ENCODE peak calls at places on chromosomes 1 and 21, in nine cellular contexts. J, H, N, I, B, X, Z, O and S are unnamed samples.

GRCh38 chr21:33443174-33443573 is 36.6 kb downstream of the TMEM50B start:
- DNase-seq in I (no peak), J (peak), X (no peak), Z (no peak), H (no peak), N (no peak), O (no peak), B (no peak), S (no peak)

GRCh38 chr21:44999972-45000636 is 60.3 kb downstream of the SLX9 start:
- DNase-seq in X (peak), O (no peak), Z (no peak), H (no peak), N (peak), I (no peak), B (no peak), J (peak), S (no peak)

GRCh38 chr1:151972533-151973270 is 21.0 kb downstream of the S100A10 start:
- DNase-seq in H (peak), N (peak), O (peak), Z (peak), B (peak), I (peak), X (no peak), J (no peak), S (no peak)

GRCh38 chr1:95005584-95005983 is 67.2 kb downstream of the ALG14 start:
- DNase-seq in N (no peak), B (no peak), Z (no peak), J (no peak), X (no peak), O (no peak), I (no peak), H (no peak), S (no peak)

GRCh38 chr1:241250465-241250864 is 106.5 kb downstream of the RGS7 start:
- DNase-seq in B (no peak), I (no peak), Z (peak), J (no peak), O (no peak), H (no peak), X (no peak), N (no peak), S (no peak)

GRCh38 chr1:114710360-114710759 is 6.2 kb downstream of the NRAS start:
- DNase-seq in H (no peak), B (no peak), J (no peak), Z (no peak), N (no peak), O (no peak), I (no peak), X (no peak), S (no peak)

GRCh38 chr1:179612361-179612760 is 20.7 kb downstream of the TDRD5 start:
- DNase-seq in I (no peak), J (no peak), O (no peak), Z (no peak), X (no peak), B (no peak), N (no peak), H (no peak), S (no peak)

GRCh38 chr1:62954758-62955157 is 170.8 kb downstream of the ATG4C start:
- DNase-seq in J (no peak), X (no peak), O (no peak), B (no peak), I (no peak), Z (no peak), H (peak), N (no peak), S (no peak)

GRCh38 chr1:11598461-11598860 is 55.8 kb downstream of the FBXO2 start:
- DNase-seq in H (no peak), B (no peak), X (no peak), O (peak), I (peak), J (no peak), N (no peak), Z (no peak), S (no peak)

GRCh38 chr1:21951576-21951870 is 14.4 kb upstream of the HSPG2 start:
- DNase-seq in I (no peak), B (no peak), Z (no peak), X (peak), O (no peak), H (no peak), J (no peak), N (no peak), S (no peak)

GRCh38 chr1:205493241-205494085 is 11.0 kb upstream of the CDK18 start:
- DNase-seq in I (peak), B (no peak), J (no peak), H (no peak), O (peak), X (no peak), N (no peak), Z (peak), S (peak)

GRCh38 chr1:15155760-15156743 is 2.5 kb downstream of the TMEM51 start:
- DNase-seq in N (no peak), I (no peak), Z (no peak), H (no peak), X (no peak), J (no peak), B (no peak), O (peak), S (no peak)

GRCh38 chr1:43273708-43274107 is 3.9 kb downstream of the TMEM125 start:
- DNase-seq in H (no peak), O (no peak), I (no peak), J (no peak), Z (no peak), B (no peak), N (peak), X (no peak), S (peak)

GRCh38 chr1:31570228-31570627 is 6.1 kb upstream of the TINAGL1 start:
- DNase-seq in O (no peak), I (no peak), J (no peak), B (no peak), Z (no peak), N (no peak), H (no peak), X (no peak), S (no peak)

GRCh38 chr1:48869116-48869893 is 92.6 kb upstream of the BEND5 start:
- DNase-seq in Z (peak), O (peak), J (no peak), H (peak), I (no peak), X (no peak), N (no peak), B (no peak), S (no peak)

GRCh38 chr1:22749919-22750670 is 39.5 kb downstream of the EPHB2 start:
- DNase-seq in X (no peak), N (peak), J (no peak), I (peak), B (peak), O (peak), H (no peak), Z (peak), S (no peak)

GRCh38 chr1:99424087-99424486 is 159.8 kb downstream of the PLPPR4 start:
- DNase-seq in Z (no peak), I (no peak), J (no peak), X (no peak), N (no peak), H (no peak), B (no peak), O (no peak), S (no peak)

GRCh38 chr1:10252508-10252907 is 42.1 kb downstream of the KIF1B start:
- DNase-seq in X (no peak), B (no peak), O (peak), N (no peak), J (no peak), I (peak), Z (peak), H (no peak), S (no peak)

GRCh38 chr1:6259491-6260362 is 1.2 kb downstream of the GPR153 start:
- DNase-seq in N (peak), J (peak), I (peak), H (peak), X (peak), B (peak), Z (peak), O (peak), S (peak)

GRCh38 chr1:173424786-173425407 is 52.2 kb upstream of the PRDX6 start:
- DNase-seq in B (no peak), I (peak), O (no peak), Z (peak), X (no peak), H (no peak), N (no peak), J (no peak), S (no peak)

GRCh38 chr1:234848972-234849641 is 239.1 kb upstream of the IRF2BP2 start:
- DNase-seq in N (no peak), I (peak), B (no peak), H (no peak), O (peak), Z (peak), J (no peak), X (no peak), S (no peak)

GRCh38 chr1:38132681-38133080 is 86.1 kb upstream of the POU3F1 start:
- DNase-seq in X (no peak), I (no peak), N (no peak), J (no peak), B (no peak), O (no peak), Z (no peak), H (no peak), S (no peak)

GRCh38 chr1:32878183-32878582 is 7.5 kb upstream of the FNDC5 start:
- DNase-seq in B (peak), N (no peak), I (peak), H (no peak), J (no peak), Z (peak), O (peak), X (no peak), S (peak)

GRCh38 chr1:116498789-116499628 is 71.8 kb downstream of the CD58 start:
- DNase-seq in N (no peak), H (peak), B (peak), Z (peak), I (peak), X (peak), O (peak), J (no peak), S (no peak)

GRCh38 chr21:42815217-42815616 is 64.1 kb downstream of the WDR4 start:
- DNase-seq in B (no peak), O (no peak), J (no peak), Z (no peak), I (no peak), X (no peak), N (no peak), H (peak), S (no peak)

GRCh38 chr1:179938752-179939151 is 15.9 kb upstream of the CEP350 start:
- DNase-seq in O (peak), J (no peak), N (no peak), I (peak), H (no peak), X (no peak), B (no peak), Z (peak), S (no peak)

GRCh38 chr1:179586107-179586823 is 5.4 kb upstream of the TDRD5 start:
- DNase-seq in J (peak), N (peak), Z (peak), I (no peak), H (peak), O (peak), X (peak), B (peak), S (no peak)

GRCh38 chr1:230749150-230749549 is 2.0 kb downstream of the CAPN9 start:
- DNase-seq in H (no peak), J (no peak), I (no peak), X (no peak), Z (no peak), B (no peak), O (no peak), N (no peak), S (no peak)

GRCh38 chr1:113401728-113402127 is 11.4 kb downstream of the MAGI3 start:
- DNase-seq in J (no peak), Z (no peak), I (no peak), N (no peak), B (no peak), O (no peak), H (no peak), X (no peak), S (no peak)

GRCh38 chr1:170687625-170688024 is 23.7 kb downstream of the PRRX1 start:
- DNase-seq in Z (no peak), B (no peak), H (no peak), I (no peak), J (no peak), N (no peak), O (no peak), X (no peak), S (no peak)

GRCh38 chr1:50841791-50842387 is 118.2 kb downstream of the FAF1 start:
- DNase-seq in X (no peak), J (no peak), H (no peak), I (peak), N (no peak), Z (no peak), O (peak), B (no peak), S (no peak)

GRCh38 chr1:161905269-161905884 is 118.3 kb downstream of the OLFML2B start:
- DNase-seq in O (peak), Z (peak), J (no peak), N (no peak), I (peak), X (no peak), H (peak), B (peak), S (no peak)

GRCh38 chr1:199742547-199742946 is 285.0 kb upstream of the NR5A2 start:
- DNase-seq in H (no peak), B (peak), Z (peak), X (no peak), I (peak), O (peak), J (no peak), N (no peak), S (no peak)

GRCh38 chr1:9868244-9868590 is 41.9 kb downstream of the CTNNBIP1 start:
- DNase-seq in N (no peak), J (no peak), Z (no peak), H (no peak), I (no peak), B (no peak), O (no peak), X (no peak), S (no peak)

GRCh38 chr1:201542166-201543045 is 3.5 kb downstream of the NAV1 start:
- DNase-seq in N (no peak), X (peak), H (no peak), Z (peak), B (no peak), I (peak), J (no peak), O (peak), S (no peak)

GRCh38 chr1:40868051-40868723 is 6.0 kb upstream of the CITED4 start:
- DNase-seq in J (no peak), X (no peak), Z (peak), H (no peak), I (peak), O (no peak), N (no peak), B (peak), S (no peak)
- TF ChIP-seq CTCF in J (no peak), X (no peak), Z (no peak), H (no peak), I (no peak), O (no peak), N (no peak), B (no peak), S (no peak)

DNA sequence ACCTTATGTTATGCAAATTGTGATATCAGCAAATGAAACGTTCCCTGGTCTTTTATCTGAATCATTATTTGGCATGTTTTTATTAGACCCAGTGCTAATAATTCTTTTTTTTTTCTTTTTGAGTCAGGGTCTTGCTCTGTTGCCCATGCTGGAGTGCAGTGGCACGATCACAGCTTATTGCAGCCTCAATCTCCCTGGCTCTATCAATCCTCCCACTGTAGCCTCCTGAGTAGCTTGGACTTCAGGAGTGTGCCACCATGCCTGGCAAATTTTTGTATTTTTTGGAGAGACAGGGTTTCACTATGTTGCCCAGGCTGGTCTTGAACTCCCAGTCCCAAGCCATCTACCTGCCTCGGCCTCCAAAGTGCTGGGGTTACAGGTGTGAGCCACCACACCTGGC is 18.3 kb downstream of the C1orf21 start:
- DNase-seq in Z (no peak), X (no peak), N (no peak), I (no peak), H (no peak), B (no peak), J (no peak), O (no peak), S (no peak)
- H3K27ac ChIP-seq in Z (no peak), X (peak), N (no peak), I (no peak), H (no peak), B (no peak), J (peak), O (no peak), S (no peak)

GRCh38 chr1:28737245-28738137 is 751 bp downstream of the YTHDF2 start:
- DNase-seq in N (peak), O (peak), Z (peak), H (peak), J (peak), X (peak), B (peak), I (peak), S (no peak)

GRCh38 chr1:28736450-28737244 is at the start of gene YTHDF2:
- DNase-seq in Z (peak), O (peak), N (peak), I (peak), J (peak), H (peak), X (peak), B (peak), S (peak)

GRCh38 chr1:28740118-28740517 is 3.4 kb downstream of the YTHDF2 start:
- DNase-seq in X (no peak), N (no peak), H (no peak), Z (no peak), B (no peak), J (no peak), I (no peak), O (no peak), S (no peak)

GRCh38 chr1:28735961-28736449 is 735 bp upstream of the YTHDF2 start:
- DNase-seq in N (no peak), X (no peak), I (no peak), Z (no peak), B (no peak), H (peak), J (no peak), O (peak), S (no peak)
- H3K4me3 ChIP-seq in N (peak), X (peak), I (peak), Z (peak), B (peak), H (peak), J (peak), O (peak), S (peak)

GRCh38 chr1:217431395-217431794 is 199.5 kb downstream of the GPATCH2 start:
- DNase-seq in Z (peak), B (no peak), J (no peak), H (no peak), X (no peak), N (no peak), O (peak), I (no peak), S (no peak)
- TF ChIP-seq CTCF in Z (peak), B (no peak), J (no peak), H (no peak), X (no peak), N (no peak), O (peak), I (no peak), S (no peak)